ENCODE peak calls at places on chromosomes 2 and 18, in eight cellular contexts. M is fibroblast of the aortic adventitia, O is neuronal stem cell, F is T-cell, T is WTC11, X is NCI-H2171, E is lower leg skin, R is AML-193. B is an unnamed sample.

GRCh38 chr2:218262631-218263586 is 2.1 kb downstream of the GPBAR1 start:
- DNase-seq in E (no peak), O (no peak), F (no peak), T (no peak), M (no peak), X (no peak), R (no peak), B (no peak)

GRCh38 chr2:129901754-129902415 is 77.6 kb upstream of the RAB6C start:
- DNase-seq in M (no peak), T (no peak), R (no peak), X (no peak), O (no peak), F (no peak), E (no peak), B (no peak)

GRCh38 chr2:160220545-160221009 is 20.5 kb upstream of the ITGB6 start:
- DNase-seq in E (peak; percentile 63), X (no peak), R (no peak), T (no peak), O (no peak), M (no peak), F (no peak), B (no peak)

GRCh38 chr2:74532222-74532621 is 2.5 kb downstream of the HTRA2 start:
- DNase-seq in T (no peak), O (no peak), E (no peak), R (peak; percentile 69), M (peak; percentile 72), F (no peak), X (no peak), B (peak; percentile 36)

GRCh38 chr2:38074775-38075435 is 1.0 kb downstream of the CYP1B1 start:
- DNase-seq in E (no peak), R (no peak), F (no peak), O (peak; percentile 50), X (no peak), M (peak; percentile 43), T (peak; percentile 55), B (no peak)

GRCh38 chr2:162103443-162104009 is 29.5 kb upstream of the DPP4 start:
- DNase-seq in E (no peak), T (no peak), O (no peak), M (peak; percentile 53), F (no peak), X (no peak), R (no peak), B (no peak)

GRCh38 chr2:35963344-35963743 is 392.2 kb upstream of the CRIM1 start:
- DNase-seq in R (no peak), X (no peak), O (no peak), E (no peak), M (no peak), T (no peak), F (no peak), B (no peak)

GRCh38 chr2:19021100-19021476 is 337.3 kb downstream of the OSR1 start:
- DNase-seq in T (no peak), M (peak; percentile 92), R (no peak), X (no peak), F (no peak), O (peak; percentile 20), E (no peak), B (no peak)

GRCh38 chr2:139469985-139470384 is 689.8 kb upstream of the NXPH2 start:
- DNase-seq in M (no peak), F (no peak), R (no peak), X (no peak), O (no peak), E (no peak), T (no peak), B (no peak)

GRCh38 chr2:219433666-219434467 is 776 bp upstream of the SPEG start:
- DNase-seq in M (peak; percentile 61), X (no peak), F (no peak), T (peak; percentile 88), R (peak; percentile 25), E (no peak), O (no peak), B (no peak)

GRCh38 chr2:231673348-231673770 is 35.0 kb upstream of the PTMA start:
- DNase-seq in E (no peak), R (no peak), M (no peak), F (no peak), O (no peak), T (peak; percentile 96), X (no peak), B (peak; percentile 42)

GRCh38 chr2:29114514-29114840 is 738 bp upstream of the CLIP4 start:
- DNase-seq in E (no peak), F (no peak), T (no peak), X (peak; percentile 71), M (no peak), O (no peak), R (no peak), B (no peak)

GRCh38 chr2:115610888-115611287 is 1168.4 kb downstream of the DPP10 start:
- DNase-seq in X (no peak), T (no peak), O (no peak), R (no peak), M (no peak), F (no peak), E (no peak), B (no peak)

GRCh38 chr2:124482551-124482950 is 457.5 kb downstream of the CNTNAP5 start:
- DNase-seq in E (no peak), M (no peak), T (no peak), F (no peak), O (no peak), R (no peak), X (no peak), B (no peak)

GRCh38 chr2:16246911-16247310 is 306.6 kb downstream of the MYCN start:
- DNase-seq in O (no peak), M (no peak), R (no peak), X (no peak), F (no peak), E (no peak), T (no peak), B (no peak)

GRCh38 chr2:215961981-215962380 is 51.4 kb downstream of the MREG start:
- DNase-seq in T (no peak), E (no peak), X (no peak), O (no peak), R (no peak), F (no peak), M (no peak), B (no peak)

GRCh38 chr2:20838016-20838415 is 15.1 kb upstream of the LDAH start:
- DNase-seq in T (no peak), O (no peak), M (no peak), F (no peak), R (no peak), X (no peak), E (no peak), B (no peak)

GRCh38 chr18:45014047-45014501 is 333.4 kb downstream of the SETBP1 start:
- DNase-seq in F (no peak), O (peak; percentile 12), R (no peak), M (peak; percentile 78), E (no peak), X (no peak), T (peak; percentile 57), B (no peak)

GRCh38 chr2:180872256-180872655 is 108.1 kb upstream of the UBE2E3 start:
- DNase-seq in X (no peak), O (no peak), T (no peak), M (peak; percentile 9), E (no peak), F (no peak), R (no peak), B (no peak)

GRCh38 chr2:47653909-47654789 is 128.8 kb upstream of the MSH6 start:
- DNase-seq in E (no peak), X (no peak), T (peak; percentile 57), M (no peak), F (no peak), R (no peak), O (peak; percentile 31), B (no peak)

GRCh38 chr2:437772-438393 is 150.0 kb upstream of the ALKAL2 start:
- DNase-seq in X (peak; percentile 96), F (peak; percentile 72), T (no peak), M (no peak), R (no peak), E (no peak), O (no peak), B (peak; percentile 10)